ENCODE peak calls at places on chromosomes 2 and 18, in nine cellular contexts. V is nephron progenitor cell, S is astrocyte, B is upper lobe of right lung, A is WTC11, I is upper lobe of left lung, O is neural crest cell, F is fibroblast of pulmonary artery, H is OCI-LY7. P is an unnamed sample.

GRCh38 chr2:216497382-216497781 is 1.3 kb upstream of the RPL37A start:
- DNase-seq in I (no peak), S (no peak), O (no peak), H (no peak), B (no peak), V (no peak), F (no peak), A (no peak), P (no peak)

GRCh38 chr2:42917374-42918017 is 125.1 kb upstream of the HAAO start:
- DNase-seq in S (peak; percentile 82), A (no peak), I (no peak), H (no peak), V (no peak), F (peak; percentile 95), B (peak; percentile 44), O (no peak), P (no peak)

GRCh38 chr2:232325324-232326273 is 53.0 kb upstream of the ALPP start:
- DNase-seq in I (peak; percentile 64), H (peak; percentile 27), V (peak; percentile 84), S (no peak), F (peak; percentile 56), B (peak; percentile 81), O (peak; percentile 82), A (peak; percentile 80), P (peak; percentile 89)

GRCh38 chr2:86038291-86039081 is 67.2 kb downstream of the POLR1A start:
- DNase-seq in B (peak; percentile 33), F (no peak), I (peak; percentile 74), S (peak; percentile 92), H (peak; percentile 35), O (no peak), A (no peak), V (no peak), P (no peak)

GRCh38 chr2:181683518-181684453 is 3.5 kb upstream of the NEUROD1 start:
- DNase-seq in H (no peak), I (no peak), B (no peak), S (peak; percentile 12), O (peak; percentile 67), A (peak; percentile 72), V (peak; percentile 74), F (peak; percentile 28), P (no peak)

GRCh38 chr2:217167531-217167930 is 307.7 kb upstream of the TNP1 start:
- DNase-seq in S (no peak), O (no peak), V (no peak), A (no peak), I (no peak), H (no peak), F (no peak), B (no peak), P (no peak)

GRCh38 chr2:217790681-217791392 is 212.0 kb downstream of the TNS1 start:
- DNase-seq in B (no peak), V (no peak), H (no peak), S (peak; percentile 65), F (peak; percentile 64), O (no peak), I (no peak), A (no peak), P (no peak)

GRCh38 chr2:10912796-10913445 is 1.2 kb downstream of the KCNF1 start:
- DNase-seq in B (peak; percentile 56), V (no peak), H (no peak), O (no peak), F (no peak), S (no peak), I (no peak), A (no peak), P (no peak)

GRCh38 chr2:172962824-172963223 is 112.8 kb upstream of the MAP3K20 start:
- DNase-seq in A (no peak), S (peak; percentile 47), H (no peak), F (peak; percentile 66), B (no peak), V (no peak), I (no peak), O (no peak), P (no peak)

GRCh38 chr2:6927186-6927585 is 10.0 kb downstream of the RNF144A start:
- DNase-seq in O (no peak), F (no peak), V (no peak), H (no peak), A (no peak), S (no peak), B (no peak), I (no peak), P (no peak)

GRCh38 chr2:18299423-18300212 is 260.8 kb downstream of the RDH14 start:
- DNase-seq in V (no peak), O (no peak), S (peak; percentile 99), B (no peak), A (no peak), F (peak; percentile 93), H (no peak), I (peak; percentile 23), P (peak; percentile 15)

GRCh38 chr2:181258761-181259160 is 198.4 kb upstream of the ITGA4 start:
- DNase-seq in I (no peak), V (no peak), A (no peak), S (peak; percentile 84), O (no peak), F (peak; percentile 73), B (no peak), H (no peak), P (no peak)

GRCh38 chr2:205864511-205864910 is 182.2 kb downstream of the NRP2 start:
- DNase-seq in A (no peak), S (peak; percentile 88), B (no peak), F (no peak), H (no peak), I (no peak), V (no peak), O (no peak), P (no peak)

GRCh38 chr2:60460577-60461420 is 92.7 kb downstream of the BCL11A start:
- DNase-seq in V (no peak), S (no peak), O (no peak), F (no peak), I (no peak), B (no peak), H (no peak), A (no peak), P (no peak)

GRCh38 chr2:60453896-60454295 is 99.6 kb downstream of the BCL11A start:
- DNase-seq in A (no peak), H (no peak), S (no peak), V (no peak), B (no peak), F (no peak), O (no peak), I (no peak), P (no peak)

GRCh38 chr2:60459896-60460295 is 93.6 kb downstream of the BCL11A start:
- DNase-seq in V (no peak), O (no peak), B (no peak), H (no peak), S (no peak), F (no peak), I (no peak), A (no peak), P (no peak)

GRCh38 chr2:60453301-60453700 is 100.2 kb downstream of the BCL11A start:
- DNase-seq in V (peak; percentile 82), F (no peak), B (no peak), O (peak; percentile 46), H (no peak), A (peak; percentile 92), S (no peak), I (no peak), P (peak; percentile 73)

DNA sequence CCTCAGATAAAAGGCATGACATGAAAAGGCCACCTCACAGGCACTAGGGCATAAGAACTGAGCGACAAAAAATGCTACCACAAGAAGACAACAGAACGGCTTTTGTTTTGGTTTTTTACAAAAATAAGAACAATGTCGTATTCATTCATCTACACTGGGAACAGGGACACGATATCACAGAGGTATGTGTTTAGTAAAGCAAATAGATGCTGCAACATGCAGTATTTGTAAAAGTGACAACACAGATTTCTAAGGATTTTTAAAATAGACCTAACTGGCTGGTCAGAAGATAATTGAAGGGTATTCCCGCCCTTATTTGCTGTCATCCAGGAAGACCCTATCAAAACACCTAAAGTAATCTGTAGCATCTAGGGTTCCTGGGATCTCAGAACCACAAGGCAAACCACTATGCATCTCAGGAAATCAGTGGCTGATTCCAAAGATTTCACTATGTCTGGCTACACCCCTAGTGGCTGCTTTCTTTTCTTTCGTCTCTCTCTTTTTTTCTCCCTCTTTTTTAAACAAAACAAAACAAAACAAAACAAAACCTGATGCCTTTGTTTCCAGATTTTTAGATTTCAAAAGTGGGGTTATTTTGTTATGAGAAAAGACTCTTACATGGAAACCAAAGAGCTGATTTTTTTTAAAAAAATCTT is 97.2 kb downstream of the BCL11A start:
- DNase-seq in O (no peak), I (no peak), B (no peak), A (no peak), S (no peak), F (no peak), H (no peak), V (no peak), P (no peak)
- TF ChIP-seq CTCF in O (no peak), I (no peak), B (no peak), A (no peak), S (peak; percentile 13), F (peak; percentile 18), H (peak; percentile 61), V (no peak), P (peak; percentile 27)

DNA sequence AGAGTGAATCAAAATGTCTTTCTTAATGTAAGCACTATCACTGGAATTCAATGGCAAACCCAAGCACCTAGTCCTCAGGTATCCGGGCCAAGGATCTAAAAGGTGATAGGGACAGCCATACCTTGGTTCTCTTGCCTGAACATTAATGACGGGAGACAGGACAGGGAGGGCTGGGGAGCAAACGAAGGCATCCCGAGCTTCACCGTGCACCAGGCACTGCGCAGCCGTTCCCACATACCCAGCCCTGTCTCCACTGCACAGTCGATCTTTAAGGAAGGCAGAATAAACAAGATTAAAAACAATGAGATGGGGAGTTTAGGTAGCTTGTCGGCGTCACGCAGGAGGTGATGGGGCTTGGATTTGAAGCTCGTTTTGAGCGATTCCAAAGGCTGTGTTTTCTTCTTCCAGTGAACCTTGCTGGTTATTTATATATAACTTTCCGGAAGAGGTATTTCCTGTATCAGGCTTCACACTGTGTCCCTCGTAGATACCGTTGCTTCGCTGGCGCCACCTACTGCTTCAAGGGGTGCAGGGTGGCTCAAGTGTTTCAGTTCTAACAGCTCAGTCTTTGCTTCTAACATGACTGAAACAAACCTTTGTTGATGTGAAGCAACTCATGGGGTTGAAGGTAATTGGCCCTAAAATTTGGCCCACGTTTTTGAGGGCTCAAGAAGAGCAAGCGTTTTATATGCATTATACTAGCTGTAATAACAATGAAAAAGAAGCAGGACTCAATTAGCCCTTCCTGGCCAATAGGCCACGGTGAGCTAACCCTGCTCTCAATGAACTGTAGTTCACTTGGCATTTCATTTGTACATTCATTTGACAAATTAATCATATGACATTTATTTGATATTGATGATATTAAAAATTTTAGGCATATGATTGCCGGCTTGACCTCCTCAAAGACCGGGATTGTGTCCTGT is 77.4 kb downstream of the DCDC2C start:
- DNase-seq in H (peak; percentile 68), F (peak; percentile 41), I (peak; percentile 56), O (peak; percentile 55), V (peak; percentile 67), B (peak; percentile 77), S (no peak), A (peak; percentile 24), P (peak; percentile 63)
- TF ChIP-seq CTCF in H (peak; percentile 91), F (peak; percentile 50), I (no peak), O (peak; percentile 75), V (peak; percentile 63), B (peak; percentile 72), S (peak; percentile 77), A (no peak), P (peak; percentile 26)

GRCh38 chr2:100982431-100982861 is 19.6 kb upstream of the RPL31 start:
- DNase-seq in B (no peak), S (no peak), H (no peak), V (no peak), I (no peak), O (no peak), A (no peak), F (no peak), P (no peak)
- TF ChIP-seq CTCF in B (no peak), S (no peak), H (no peak), V (no peak), I (no peak), O (no peak), A (no peak), F (no peak), P (no peak)

GRCh38 chr18:55522011-55522410 is 66.0 kb downstream of the TCF4 start:
- DNase-seq in A (peak; percentile 84), H (peak; percentile 32), O (peak; percentile 16), F (no peak), S (no peak), I (no peak), B (no peak), V (peak; percentile 46), P (peak; percentile 59)
- TF ChIP-seq CTCF in A (peak; percentile 55), H (peak; percentile 70), O (peak; percentile 53), F (peak; percentile 35), S (peak; percentile 27), I (no peak), B (peak; percentile 24), V (peak; percentile 38), P (peak; percentile 62)

P was measured in endothelial cell.